ENCODE peak calls at places on chromosomes 12 and 14, in four cellular contexts. H is HCT116, Y is K562, S is GM12878. P is an unnamed sample.

GRCh38 chr12:84247931-84248330 is 664.7 kb downstream of the SLC6A15 start:
- DNase-seq in H (no peak), Y (no peak), S (no peak), P (no peak)

GRCh38 chr14:74502236-74503019 is 8.9 kb downstream of the ISCA2 start:
- DNase-seq in H (no peak), Y (peak), S (no peak), P (no peak)

GRCh38 chr14:73662439-73663056 is 17.8 kb downstream of the DNAL1 start:
- DNase-seq in H (peak), Y (peak), S (no peak), P (peak)

GRCh38 chr12:16482726-16483125 is 123.2 kb downstream of the LMO3 start:
- DNase-seq in H (no peak), Y (no peak), S (no peak), P (no peak)

GRCh38 chr14:99191663-99192621 is 80.1 kb downstream of the BCL11B start:
- DNase-seq in H (no peak), Y (no peak), S (no peak), P (no peak)

GRCh38 chr12:50951112-50951511 is 1.2 kb upstream of the HIGD1C start:
- DNase-seq in H (no peak), Y (no peak), S (no peak), P (no peak)

GRCh38 chr12:44155349-44155748 is 319.5 kb downstream of the TMEM117 start:
- DNase-seq in H (no peak), Y (no peak), S (no peak), P (no peak)

GRCh38 chr14:56065621-56066295 is 52.5 kb upstream of the PELI2 start:
- DNase-seq in H (no peak), Y (no peak), S (no peak), P (no peak)

GRCh38 chr12:57935839-57936512 is 5.4 kb upstream of the ATP23 start:
- DNase-seq in H (peak), Y (peak), S (peak), P (peak)

GRCh38 chr12:68891141-68891540 is 41.8 kb downstream of the CPM start:
- DNase-seq in H (no peak), Y (no peak), S (no peak), P (no peak)

GRCh38 chr12:57429473-57430116 is 1.2 kb downstream of the R3HDM2 start:
- DNase-seq in H (no peak), Y (no peak), S (no peak), P (no peak)

GRCh38 chr12:25980035-25980434 is 21.6 kb downstream of the RASSF8 start:
- DNase-seq in H (no peak), Y (no peak), S (no peak), P (no peak)

GRCh38 chr14:76350671-76351070 is 25.3 kb upstream of the ESRRB start:
- DNase-seq in H (no peak), Y (no peak), S (no peak), P (no peak)

GRCh38 chr14:102057480-102058114 is 29.2 kb downstream of the HSP90AA1 start:
- DNase-seq in H (no peak), Y (no peak), S (no peak), P (no peak)
- TF ChIP-seq EGR1 in H (no peak), Y (no peak), S (no peak), P (no peak)

GRCh38 chr12:49885663-49886461 is 17.8 kb downstream of the FAIM2 start:
- DNase-seq in H (no peak), Y (no peak), S (no peak), P (no peak)
- TF ChIP-seq EGR1 in H (no peak), Y (no peak), S (no peak), P (no peak)

DNA sequence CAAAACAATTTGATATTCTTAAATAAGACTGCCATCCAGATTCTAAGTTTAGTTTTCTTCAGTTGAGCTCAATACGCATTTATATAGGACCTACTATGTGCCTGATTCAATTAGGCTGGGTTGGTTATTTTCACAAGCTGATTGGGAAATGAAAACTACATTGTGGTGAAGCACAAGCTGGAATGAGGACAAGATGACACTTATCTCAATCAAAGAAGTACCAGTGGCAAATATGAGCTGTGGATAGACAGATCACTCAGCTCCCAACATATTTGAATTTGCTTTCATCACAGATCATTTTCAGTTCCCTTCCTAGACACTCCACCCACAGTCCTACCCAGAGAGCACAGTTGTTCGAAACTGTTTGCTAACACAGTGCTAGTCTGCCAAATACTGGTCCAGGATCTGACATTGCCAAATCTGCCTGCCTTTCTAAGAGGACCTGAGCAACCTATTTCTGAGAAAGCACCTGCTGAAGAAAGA is 74.7 kb downstream of the LLPH start:
- DNase-seq in H (no peak), Y (no peak), S (peak), P (no peak)
- TF ChIP-seq EGR1 in H (no peak), Y (no peak), S (no peak), P (no peak)

DNA sequence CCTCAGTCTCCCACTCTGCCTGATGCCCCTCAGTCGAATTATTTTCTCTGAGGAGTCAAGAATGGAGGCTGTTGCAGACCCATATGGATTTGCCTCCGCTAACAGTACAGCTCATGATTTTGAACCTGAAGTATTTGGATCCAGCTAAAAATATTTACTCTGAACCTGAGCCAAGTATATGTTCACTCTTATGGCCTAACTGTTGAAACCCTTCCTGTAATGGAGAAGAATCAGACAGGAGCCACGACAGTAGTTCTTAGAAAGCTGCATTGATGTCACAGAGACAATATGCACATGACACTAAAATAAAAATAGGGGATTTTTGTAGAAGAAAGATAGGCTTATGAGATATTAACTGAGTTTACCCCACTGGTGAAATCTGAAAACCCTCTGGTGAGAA is 1128.3 kb upstream of the FLRT2 start:
- DNase-seq in H (no peak), Y (no peak), S (no peak), P (no peak)
- TF ChIP-seq EGR1 in H (no peak), Y (no peak), S (no peak), P (no peak)